ENCODE peak calls at places on chromosomes 3 and 15, in eight cellular contexts. One of them, this sample, is unnamed.

GRCh38 chr15:31438601-31439265 is 112.1 kb downstream of the KLF13 start:
- DNase-seq in thoracic aorta: no peak
- DNase-seq in psoas muscle: no peak
- DNase-seq in body of pancreas: no peak
- DNase-seq in CD8-positive, alpha-beta T cell: no peak
- DNase-seq in astrocyte: no peak
- DNase-seq in fibroblast of villous mesenchyme: no peak
- DNase-seq in choroid plexus epithelial cell: no peak
- DNase-seq in this sample: no peak

GRCh38 chr3:74693696-74694393 is 79.4 kb upstream of the CNTN3 start:
- DNase-seq in body of pancreas: no peak
- DNase-seq in psoas muscle: no peak
- DNase-seq in astrocyte: no peak
- DNase-seq in CD8-positive, alpha-beta T cell: no peak
- DNase-seq in choroid plexus epithelial cell: no peak
- DNase-seq in thoracic aorta: no peak
- DNase-seq in fibroblast of villous mesenchyme: no peak
- DNase-seq in this sample: peak; percentile 83

GRCh38 chr15:70494861-70495571 is 268.3 kb downstream of the UACA start:
- DNase-seq in astrocyte: peak; percentile 94
- DNase-seq in CD8-positive, alpha-beta T cell: no peak
- DNase-seq in choroid plexus epithelial cell: peak; percentile 83
- DNase-seq in body of pancreas: no peak
- DNase-seq in fibroblast of villous mesenchyme: peak; percentile 97
- DNase-seq in thoracic aorta: no peak
- DNase-seq in psoas muscle: no peak
- DNase-seq in this sample: peak; percentile 65

GRCh38 chr3:30625541-30626438 is 19.4 kb downstream of the TGFBR2 start:
- DNase-seq in body of pancreas: no peak
- DNase-seq in CD8-positive, alpha-beta T cell: no peak
- DNase-seq in astrocyte: peak; percentile 90
- DNase-seq in choroid plexus epithelial cell: peak; percentile 92
- DNase-seq in fibroblast of villous mesenchyme: peak; percentile 87
- DNase-seq in psoas muscle: no peak
- DNase-seq in thoracic aorta: no peak
- DNase-seq in this sample: peak; percentile 83

GRCh38 chr3:73623316-73623715 is 1.4 kb downstream of the PDZRN3 start:
- DNase-seq in astrocyte: no peak
- DNase-seq in CD8-positive, alpha-beta T cell: no peak
- DNase-seq in thoracic aorta: no peak
- DNase-seq in fibroblast of villous mesenchyme: no peak
- DNase-seq in body of pancreas: peak; percentile 29
- DNase-seq in psoas muscle: no peak
- DNase-seq in choroid plexus epithelial cell: peak; percentile 25
- DNase-seq in this sample: no peak

GRCh38 chr15:90035095-90035834 is 34.1 kb downstream of the ZNF710 start:
- DNase-seq in body of pancreas: peak; percentile 72
- DNase-seq in thoracic aorta: no peak
- DNase-seq in fibroblast of villous mesenchyme: peak; percentile 69
- DNase-seq in astrocyte: peak; percentile 70
- DNase-seq in CD8-positive, alpha-beta T cell: no peak
- DNase-seq in psoas muscle: peak; percentile 59
- DNase-seq in choroid plexus epithelial cell: peak; percentile 70
- DNase-seq in this sample: peak; percentile 22

GRCh38 chr3:16884748-16885587 is at the start of gene PLCL2:
- DNase-seq in CD8-positive, alpha-beta T cell: peak; percentile 53
- DNase-seq in fibroblast of villous mesenchyme: peak; percentile 28
- DNase-seq in psoas muscle: peak; percentile 56
- DNase-seq in choroid plexus epithelial cell: peak; percentile 60
- DNase-seq in astrocyte: no peak
- DNase-seq in body of pancreas: peak; percentile 41
- DNase-seq in thoracic aorta: no peak
- DNase-seq in this sample: peak; percentile 29

GRCh38 chr3:119184808-119185690 is 11.7 kb downstream of the UPK1B start:
- DNase-seq in thoracic aorta: no peak
- DNase-seq in psoas muscle: no peak
- DNase-seq in body of pancreas: no peak
- DNase-seq in fibroblast of villous mesenchyme: peak; percentile 56
- DNase-seq in astrocyte: peak; percentile 92
- DNase-seq in choroid plexus epithelial cell: peak; percentile 66
- DNase-seq in CD8-positive, alpha-beta T cell: no peak
- DNase-seq in this sample: peak; percentile 81

GRCh38 chr15:93027413-93027812 is 61.6 kb downstream of the RGMA start:
- DNase-seq in choroid plexus epithelial cell: no peak
- DNase-seq in fibroblast of villous mesenchyme: no peak
- DNase-seq in astrocyte: no peak
- DNase-seq in body of pancreas: no peak
- DNase-seq in thoracic aorta: no peak
- DNase-seq in psoas muscle: no peak
- DNase-seq in CD8-positive, alpha-beta T cell: no peak
- DNase-seq in this sample: peak; percentile 61

GRCh38 chr15:101124731-101125558 is 126.9 kb downstream of the CHSY1 start:
- DNase-seq in astrocyte: peak; percentile 99
- DNase-seq in CD8-positive, alpha-beta T cell: no peak
- DNase-seq in body of pancreas: no peak
- DNase-seq in psoas muscle: no peak
- DNase-seq in thoracic aorta: no peak
- DNase-seq in choroid plexus epithelial cell: peak; percentile 96
- DNase-seq in fibroblast of villous mesenchyme: peak; percentile 69
- DNase-seq in this sample: peak; percentile 94

GRCh38 chr15:74235962-74236361 is at the start of gene CCDC33:
- DNase-seq in choroid plexus epithelial cell: no peak
- DNase-seq in fibroblast of villous mesenchyme: no peak
- DNase-seq in CD8-positive, alpha-beta T cell: no peak
- DNase-seq in thoracic aorta: no peak
- DNase-seq in psoas muscle: no peak
- DNase-seq in astrocyte: no peak
- DNase-seq in body of pancreas: peak; percentile 30
- DNase-seq in this sample: no peak

GRCh38 chr15:93987068-93987467 is 244.3 kb upstream of the MCTP2 start:
- DNase-seq in fibroblast of villous mesenchyme: no peak
- DNase-seq in astrocyte: no peak
- DNase-seq in thoracic aorta: no peak
- DNase-seq in psoas muscle: no peak
- DNase-seq in choroid plexus epithelial cell: no peak
- DNase-seq in body of pancreas: no peak
- DNase-seq in CD8-positive, alpha-beta T cell: no peak
- DNase-seq in this sample: no peak

GRCh38 chr3:25789596-25790556 is at the start of gene OXSM:
- DNase-seq in thoracic aorta: peak; percentile 69
- DNase-seq in fibroblast of villous mesenchyme: peak; percentile 94
- DNase-seq in body of pancreas: peak; percentile 93
- DNase-seq in choroid plexus epithelial cell: peak; percentile 94
- DNase-seq in astrocyte: peak; percentile 93
- DNase-seq in CD8-positive, alpha-beta T cell: peak; percentile 75
- DNase-seq in psoas muscle: peak; percentile 92
- DNase-seq in this sample: peak; percentile 89

GRCh38 chr3:3798641-3799113 is 554 bp upstream of the LRRN1 start:
- DNase-seq in choroid plexus epithelial cell: no peak
- DNase-seq in body of pancreas: peak; percentile 17
- DNase-seq in astrocyte: peak; percentile 26
- DNase-seq in fibroblast of villous mesenchyme: no peak
- DNase-seq in CD8-positive, alpha-beta T cell: no peak
- DNase-seq in psoas muscle: peak; percentile 15
- DNase-seq in thoracic aorta: no peak
- DNase-seq in this sample: no peak

GRCh38 chr15:89575146-89575655 is at the start of gene TICRR:
- DNase-seq in psoas muscle: peak; percentile 95
- DNase-seq in body of pancreas: peak; percentile 97
- DNase-seq in choroid plexus epithelial cell: peak; percentile 100
- DNase-seq in fibroblast of villous mesenchyme: peak; percentile 100
- DNase-seq in thoracic aorta: peak; percentile 90
- DNase-seq in astrocyte: peak; percentile 99
- DNase-seq in CD8-positive, alpha-beta T cell: peak; percentile 88
- DNase-seq in this sample: peak; percentile 100

GRCh38 chr15:64197425-64197824 is 34.6 kb upstream of the PPIB start:
- DNase-seq in fibroblast of villous mesenchyme: no peak
- DNase-seq in body of pancreas: no peak
- DNase-seq in CD8-positive, alpha-beta T cell: no peak
- DNase-seq in thoracic aorta: no peak
- DNase-seq in astrocyte: no peak
- DNase-seq in choroid plexus epithelial cell: peak; percentile 10
- DNase-seq in psoas muscle: no peak
- DNase-seq in this sample: peak; percentile 90

GRCh38 chr15:101043911-101044624 is 124.9 kb downstream of the LRRK1 start:
- DNase-seq in astrocyte: no peak
- DNase-seq in thoracic aorta: no peak
- DNase-seq in body of pancreas: no peak
- DNase-seq in choroid plexus epithelial cell: no peak
- DNase-seq in fibroblast of villous mesenchyme: no peak
- DNase-seq in psoas muscle: no peak
- DNase-seq in CD8-positive, alpha-beta T cell: no peak
- DNase-seq in this sample: no peak

GRCh38 chr3:153273767-153274443 is 111.9 kb downstream of the RAP2B start:
- DNase-seq in CD8-positive, alpha-beta T cell: no peak
- DNase-seq in psoas muscle: no peak
- DNase-seq in fibroblast of villous mesenchyme: peak; percentile 15
- DNase-seq in astrocyte: no peak
- DNase-seq in choroid plexus epithelial cell: peak; percentile 83
- DNase-seq in body of pancreas: no peak
- DNase-seq in thoracic aorta: no peak
- DNase-seq in this sample: peak; percentile 41
- TF ChIP-seq CTCF in CD8-positive, alpha-beta T cell: no peak
- TF ChIP-seq CTCF in psoas muscle: no peak
- TF ChIP-seq CTCF in fibroblast of villous mesenchyme: no peak
- TF ChIP-seq CTCF in astrocyte: no peak
- TF ChIP-seq CTCF in choroid plexus epithelial cell: no peak
- TF ChIP-seq CTCF in body of pancreas: no peak
- TF ChIP-seq CTCF in thoracic aorta: no peak
- TF ChIP-seq CTCF in this sample: no peak

GRCh38 chr3:107208796-107209195 is 168.4 kb upstream of the CCDC54 start:
- DNase-seq in astrocyte: no peak
- DNase-seq in body of pancreas: no peak
- DNase-seq in CD8-positive, alpha-beta T cell: no peak
- DNase-seq in psoas muscle: no peak
- DNase-seq in fibroblast of villous mesenchyme: peak; percentile 77
- DNase-seq in choroid plexus epithelial cell: peak; percentile 59
- DNase-seq in thoracic aorta: no peak
- DNase-seq in this sample: no peak
- H3K4me3 ChIP-seq in astrocyte: no peak overlapping the region
- H3K4me3 ChIP-seq in body of pancreas: no peak overlapping the region
- H3K4me3 ChIP-seq in CD8-positive, alpha-beta T cell: no peak overlapping the region
- H3K4me3 ChIP-seq in psoas muscle: peak overlapping the region; percentile 43
- H3K4me3 ChIP-seq in fibroblast of villous mesenchyme: no peak overlapping the region
- H3K4me3 ChIP-seq in choroid plexus epithelial cell: no peak overlapping the region
- H3K4me3 ChIP-seq in thoracic aorta: peak overlapping the region; percentile 24
- H3K4me3 ChIP-seq in this sample: no peak overlapping the region

DNA sequence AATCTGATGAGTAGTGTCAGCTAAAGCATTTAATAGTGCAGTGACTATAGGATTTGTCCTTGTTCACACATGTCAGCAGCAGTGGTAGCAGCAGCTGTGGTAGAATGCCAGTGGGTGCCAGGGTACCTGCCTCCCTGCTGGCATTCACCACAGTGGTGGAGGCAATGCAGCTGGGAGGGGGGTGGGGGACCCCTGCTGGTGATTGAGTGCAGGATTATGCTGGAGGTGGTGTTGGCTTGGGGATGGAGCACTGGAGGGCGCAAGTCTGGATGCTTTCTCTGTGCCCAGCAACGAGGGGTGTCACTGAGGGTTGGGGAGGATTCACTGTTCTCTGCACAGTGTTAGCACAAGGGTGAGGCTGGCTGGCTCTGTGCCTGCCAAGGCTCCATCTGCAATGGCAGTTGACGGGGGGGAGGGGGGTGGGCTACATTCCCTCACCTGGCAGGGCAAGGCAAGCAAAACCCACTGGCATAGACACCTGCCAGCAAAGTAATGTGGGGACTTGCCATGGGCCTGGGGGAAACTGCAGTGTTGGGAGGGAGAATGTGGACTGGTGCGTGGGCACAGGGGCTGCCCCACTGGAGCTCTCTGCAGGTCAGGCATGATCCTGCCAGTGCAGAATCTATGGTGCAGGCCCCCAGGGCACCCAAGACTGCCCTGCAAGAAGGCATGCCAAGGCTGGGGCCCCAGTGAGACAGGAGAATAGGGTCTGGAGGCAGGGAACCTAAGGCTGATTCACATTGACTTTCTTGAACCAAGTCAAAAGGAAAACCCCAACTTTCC is 64.3 kb downstream of the MINDY4B start:
- DNase-seq in body of pancreas: no peak
- DNase-seq in CD8-positive, alpha-beta T cell: no peak
- DNase-seq in thoracic aorta: no peak
- DNase-seq in astrocyte: no peak
- DNase-seq in psoas muscle: no peak
- DNase-seq in choroid plexus epithelial cell: no peak
- DNase-seq in fibroblast of villous mesenchyme: no peak
- DNase-seq in this sample: no peak
- TF ChIP-seq CTCF in body of pancreas: no peak
- TF ChIP-seq CTCF in CD8-positive, alpha-beta T cell: no peak
- TF ChIP-seq CTCF in thoracic aorta: no peak
- TF ChIP-seq CTCF in astrocyte: no peak
- TF ChIP-seq CTCF in psoas muscle: no peak
- TF ChIP-seq CTCF in choroid plexus epithelial cell: peak; percentile 6
- TF ChIP-seq CTCF in fibroblast of villous mesenchyme: no peak
- TF ChIP-seq CTCF in this sample: no peak

GRCh38 chr3:128745742-128746141 is 19.8 kb downstream of the RAB7A start:
- DNase-seq in thoracic aorta: no peak
- DNase-seq in astrocyte: no peak
- DNase-seq in fibroblast of villous mesenchyme: no peak
- DNase-seq in body of pancreas: no peak
- DNase-seq in CD8-positive, alpha-beta T cell: no peak
- DNase-seq in choroid plexus epithelial cell: no peak
- DNase-seq in psoas muscle: no peak
- DNase-seq in this sample: no peak

GRCh38 chr3:128748527-128748926 is 22.5 kb downstream of the RAB7A start:
- DNase-seq in astrocyte: no peak
- DNase-seq in psoas muscle: no peak
- DNase-seq in body of pancreas: no peak
- DNase-seq in CD8-positive, alpha-beta T cell: no peak
- DNase-seq in fibroblast of villous mesenchyme: no peak
- DNase-seq in choroid plexus epithelial cell: no peak
- DNase-seq in thoracic aorta: no peak
- DNase-seq in this sample: no peak

GRCh38 chr3:128753715-128754114 is 27.7 kb downstream of the RAB7A start:
- DNase-seq in thoracic aorta: no peak
- DNase-seq in CD8-positive, alpha-beta T cell: no peak
- DNase-seq in body of pancreas: no peak
- DNase-seq in choroid plexus epithelial cell: no peak
- DNase-seq in psoas muscle: no peak
- DNase-seq in astrocyte: no peak
- DNase-seq in fibroblast of villous mesenchyme: no peak
- DNase-seq in this sample: no peak

GRCh38 chr3:128746881-128747280 is 20.9 kb downstream of the RAB7A start:
- DNase-seq in psoas muscle: no peak
- DNase-seq in CD8-positive, alpha-beta T cell: no peak
- DNase-seq in fibroblast of villous mesenchyme: no peak
- DNase-seq in body of pancreas: no peak
- DNase-seq in thoracic aorta: no peak
- DNase-seq in choroid plexus epithelial cell: no peak
- DNase-seq in astrocyte: no peak
- DNase-seq in this sample: no peak

DNA sequence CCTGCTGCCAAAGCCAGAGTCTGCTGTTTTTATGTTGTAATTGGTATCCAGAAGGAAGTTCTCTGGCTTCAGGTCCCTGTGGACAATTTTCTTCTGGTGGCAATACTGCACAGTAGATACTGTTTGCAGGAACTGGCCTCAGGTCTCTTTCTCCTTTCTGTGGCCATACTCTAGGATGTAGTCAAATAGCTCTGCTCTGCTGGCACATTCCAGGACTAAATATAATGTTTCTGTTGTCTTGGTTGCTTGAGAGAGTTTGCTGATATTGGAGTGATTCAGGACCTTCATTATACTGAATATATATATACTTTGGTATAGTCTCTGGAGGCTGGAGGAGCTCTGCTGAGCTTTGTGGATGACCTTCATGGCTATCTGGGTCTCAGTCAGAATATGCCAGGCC is 23.1 kb downstream of the RAB7A start:
- DNase-seq in CD8-positive, alpha-beta T cell: no peak
- DNase-seq in fibroblast of villous mesenchyme: no peak
- DNase-seq in body of pancreas: no peak
- DNase-seq in choroid plexus epithelial cell: no peak
- DNase-seq in thoracic aorta: no peak
- DNase-seq in psoas muscle: no peak
- DNase-seq in astrocyte: no peak
- DNase-seq in this sample: no peak
- H3K4me3 ChIP-seq in CD8-positive, alpha-beta T cell: no peak overlapping the region
- H3K4me3 ChIP-seq in fibroblast of villous mesenchyme: no peak overlapping the region
- H3K4me3 ChIP-seq in body of pancreas: no peak overlapping the region
- H3K4me3 ChIP-seq in choroid plexus epithelial cell: no peak overlapping the region
- H3K4me3 ChIP-seq in thoracic aorta: no peak overlapping the region
- H3K4me3 ChIP-seq in psoas muscle: peak overlapping the region; percentile 14
- H3K4me3 ChIP-seq in astrocyte: no peak overlapping the region
- H3K4me3 ChIP-seq in this sample: no peak overlapping the region

This sample was measured in AG10803.